ENCODE peak calls at places on chromosomes 4 and X, in nine cellular contexts. B, Z, Q, Y, F, P, D, T and G are unnamed samples.

GRCh38 chrX:45322382-45322781 is 121.7 kb upstream of the DIPK2B start:
- DNase-seq in Z (no peak), P (peak; percentile 20), B (no peak), D (no peak), Q (peak; percentile 13), T (no peak), F (peak; percentile 51), Y (no peak), G (peak; percentile 61)

GRCh38 chr4:7581477-7581876 is 146.7 kb upstream of the PSAPL1 start:
- DNase-seq in Q (peak; percentile 39), F (no peak), B (peak; percentile 63), D (no peak), Y (no peak), T (no peak), P (no peak), Z (no peak), G (no peak)

GRCh38 chr4:2060578-2061207 is 1.6 kb downstream of the NAT8L start:
- DNase-seq in B (no peak), Y (no peak), Z (no peak), F (no peak), P (no peak), T (no peak), Q (no peak), D (no peak), G (no peak)

GRCh38 chr4:152696764-152697250 is 17.0 kb upstream of the TMEM154 start:
- DNase-seq in Z (peak; percentile 32), T (no peak), P (no peak), B (peak; percentile 12), Y (peak; percentile 16), F (peak; percentile 54), D (no peak), Q (no peak), G (peak; percentile 68)

GRCh38 chr4:181150173-181150572 is 1093.0 kb upstream of the TENM3 start:
- DNase-seq in D (no peak), T (no peak), Y (no peak), F (no peak), P (no peak), B (no peak), Z (no peak), Q (no peak), G (no peak)

GRCh38 chrX:71214152-71214551 is 8.9 kb upstream of the GJB1 start:
- DNase-seq in Z (no peak), F (no peak), Y (no peak), D (no peak), B (no peak), T (no peak), Q (no peak), P (no peak), G (no peak)

GRCh38 chrX:48893556-48894348 is 3.8 kb downstream of the TIMM17B start:
- DNase-seq in Q (no peak), P (no peak), D (peak; percentile 55), T (no peak), Z (no peak), Y (no peak), F (no peak), B (no peak), G (no peak)

GRCh38 chrX:103100484-103100883 is 7.5 kb upstream of the NXF3 start:
- DNase-seq in Y (no peak), Z (no peak), P (no peak), Q (no peak), F (no peak), D (no peak), B (no peak), T (no peak), G (no peak)

GRCh38 chr4:170420255-170420693 is 330.5 kb upstream of the AADAT start:
- DNase-seq in Z (no peak), F (no peak), T (no peak), D (no peak), B (no peak), Q (no peak), P (no peak), Y (no peak), G (no peak)

GRCh38 chr4:4981827-4982226 is 37.4 kb downstream of the CYTL1 start:
- DNase-seq in P (no peak), F (no peak), Y (no peak), B (no peak), Q (no peak), D (no peak), Z (no peak), T (no peak), G (no peak)